ENCODE peak calls at places on chromosomes 7 and 10, in ten cellular contexts. One of them, this sample, is unnamed.

GRCh38 chr10:43737003-43737402 is 88.3 kb upstream of the ZNF32 start:
- DNase-seq in hepatocyte: no peak
- DNase-seq in suprapubic skin: no peak
- DNase-seq in tibial nerve: no peak
- DNase-seq in fibroblast of lung: no peak
- DNase-seq in lower lobe of right lung: no peak
- DNase-seq in endothelial cell of umbilical vein: no peak
- DNase-seq in iPS DF 6.9: no peak
- DNase-seq in tibial artery: no peak
- DNase-seq in neuronal stem cell: no peak
- DNase-seq in this sample: no peak

GRCh38 chr7:70016044-70016770 is 417.9 kb downstream of the AUTS2 start:
- DNase-seq in endothelial cell of umbilical vein: no peak
- DNase-seq in lower lobe of right lung: no peak
- DNase-seq in neuronal stem cell: no peak
- DNase-seq in tibial nerve: no peak
- DNase-seq in hepatocyte: peak
- DNase-seq in fibroblast of lung: peak
- DNase-seq in iPS DF 6.9: no peak
- DNase-seq in tibial artery: no peak
- DNase-seq in suprapubic skin: no peak
- DNase-seq in this sample: no peak

GRCh38 chr10:131630772-131631258 is 270.0 kb upstream of the PPP2R2D start:
- DNase-seq in suprapubic skin: no peak
- DNase-seq in hepatocyte: peak
- DNase-seq in iPS DF 6.9: no peak
- DNase-seq in tibial nerve: no peak
- DNase-seq in neuronal stem cell: no peak
- DNase-seq in fibroblast of lung: no peak
- DNase-seq in endothelial cell of umbilical vein: no peak
- DNase-seq in lower lobe of right lung: no peak
- DNase-seq in tibial artery: no peak
- DNase-seq in this sample: no peak

GRCh38 chr7:145978769-145979168 is 137.8 kb upstream of the CNTNAP2 start:
- DNase-seq in hepatocyte: peak
- DNase-seq in fibroblast of lung: no peak
- DNase-seq in tibial nerve: no peak
- DNase-seq in iPS DF 6.9: no peak
- DNase-seq in tibial artery: no peak
- DNase-seq in endothelial cell of umbilical vein: no peak
- DNase-seq in suprapubic skin: no peak
- DNase-seq in neuronal stem cell: no peak
- DNase-seq in lower lobe of right lung: no peak
- DNase-seq in this sample: no peak

GRCh38 chr7:87886875-87887274 is 10.6 kb downstream of the DBF4 start:
- DNase-seq in suprapubic skin: no peak
- DNase-seq in tibial artery: no peak
- DNase-seq in lower lobe of right lung: no peak
- DNase-seq in neuronal stem cell: no peak
- DNase-seq in tibial nerve: no peak
- DNase-seq in endothelial cell of umbilical vein: peak
- DNase-seq in fibroblast of lung: peak
- DNase-seq in hepatocyte: peak
- DNase-seq in iPS DF 6.9: no peak
- DNase-seq in this sample: peak

GRCh38 chr7:132030161-132030568 is 473.7 kb upstream of the PODXL start:
- DNase-seq in neuronal stem cell: no peak
- DNase-seq in tibial artery: no peak
- DNase-seq in iPS DF 6.9: no peak
- DNase-seq in suprapubic skin: no peak
- DNase-seq in fibroblast of lung: peak
- DNase-seq in hepatocyte: peak
- DNase-seq in tibial nerve: no peak
- DNase-seq in lower lobe of right lung: no peak
- DNase-seq in endothelial cell of umbilical vein: peak
- DNase-seq in this sample: no peak

GRCh38 chr10:110643670-110644597 is at the start of gene RBM20:
- DNase-seq in iPS DF 6.9: no peak
- DNase-seq in suprapubic skin: no peak
- DNase-seq in tibial artery: no peak
- DNase-seq in endothelial cell of umbilical vein: no peak
- DNase-seq in hepatocyte: peak
- DNase-seq in tibial nerve: no peak
- DNase-seq in lower lobe of right lung: no peak
- DNase-seq in neuronal stem cell: peak
- DNase-seq in fibroblast of lung: peak
- DNase-seq in this sample: no peak

GRCh38 chr7:127870231-127870907 is 160.9 kb downstream of the LRRC4 start:
- DNase-seq in hepatocyte: no peak
- DNase-seq in tibial artery: no peak
- DNase-seq in fibroblast of lung: no peak
- DNase-seq in tibial nerve: no peak
- DNase-seq in suprapubic skin: no peak
- DNase-seq in endothelial cell of umbilical vein: peak
- DNase-seq in iPS DF 6.9: no peak
- DNase-seq in lower lobe of right lung: no peak
- DNase-seq in neuronal stem cell: no peak
- DNase-seq in this sample: no peak

GRCh38 chr10:22475857-22476600 is 130.7 kb downstream of the SPAG6 start:
- DNase-seq in tibial nerve: no peak
- DNase-seq in tibial artery: no peak
- DNase-seq in lower lobe of right lung: no peak
- DNase-seq in neuronal stem cell: peak
- DNase-seq in fibroblast of lung: no peak
- DNase-seq in endothelial cell of umbilical vein: no peak
- DNase-seq in hepatocyte: peak
- DNase-seq in iPS DF 6.9: no peak
- DNase-seq in suprapubic skin: no peak
- DNase-seq in this sample: no peak

DNA sequence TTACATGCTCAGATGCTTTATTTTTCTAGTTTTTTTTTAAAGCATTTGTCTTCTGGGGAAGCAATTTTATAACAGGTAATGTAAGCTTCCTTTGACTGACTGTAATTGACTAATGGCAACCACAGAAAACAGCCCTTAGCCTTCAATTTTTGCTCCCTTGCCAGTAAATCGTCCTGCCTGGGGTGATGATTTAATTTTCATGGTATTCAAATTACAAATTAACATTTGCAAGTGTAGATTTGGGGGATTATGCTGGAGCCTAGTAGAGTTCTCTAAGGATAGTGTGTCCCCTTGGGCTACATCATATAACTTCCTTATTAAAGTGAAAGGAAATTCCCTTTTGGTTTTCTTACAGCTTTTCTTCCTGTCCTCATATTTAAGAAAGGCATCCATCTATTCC is 36.1 kb upstream of the HDAC9 start:
- DNase-seq in hepatocyte: no peak
- DNase-seq in iPS DF 6.9: no peak
- DNase-seq in fibroblast of lung: peak
- DNase-seq in neuronal stem cell: no peak
- DNase-seq in tibial artery: no peak
- DNase-seq in endothelial cell of umbilical vein: no peak
- DNase-seq in lower lobe of right lung: no peak
- DNase-seq in suprapubic skin: no peak
- DNase-seq in tibial nerve: no peak
- DNase-seq in this sample: no peak
- H3K27ac ChIP-seq in hepatocyte: no peak
- H3K27ac ChIP-seq in iPS DF 6.9: no peak
- H3K27ac ChIP-seq in fibroblast of lung: no peak
- H3K27ac ChIP-seq in neuronal stem cell: no peak
- H3K27ac ChIP-seq in tibial artery: no peak
- H3K27ac ChIP-seq in endothelial cell of umbilical vein: no peak
- H3K27ac ChIP-seq in lower lobe of right lung: no peak
- H3K27ac ChIP-seq in suprapubic skin: no peak
- H3K27ac ChIP-seq in tibial nerve: no peak
- H3K27ac ChIP-seq in this sample: no peak

GRCh38 chr10:46294641-46295230 is 7.9 kb downstream of the ANTXRL start:
- DNase-seq in suprapubic skin: peak
- DNase-seq in neuronal stem cell: no peak
- DNase-seq in tibial nerve: no peak
- DNase-seq in hepatocyte: no peak
- DNase-seq in iPS DF 6.9: no peak
- DNase-seq in tibial artery: peak
- DNase-seq in fibroblast of lung: no peak
- DNase-seq in lower lobe of right lung: no peak
- DNase-seq in endothelial cell of umbilical vein: no peak
- DNase-seq in this sample: no peak

GRCh38 chr10:46299267-46299530 is 12.4 kb downstream of the ANTXRL start:
- DNase-seq in lower lobe of right lung: no peak
- DNase-seq in tibial nerve: no peak
- DNase-seq in fibroblast of lung: no peak
- DNase-seq in neuronal stem cell: no peak
- DNase-seq in hepatocyte: no peak
- DNase-seq in endothelial cell of umbilical vein: no peak
- DNase-seq in tibial artery: no peak
- DNase-seq in iPS DF 6.9: no peak
- DNase-seq in suprapubic skin: no peak
- DNase-seq in this sample: no peak

GRCh38 chr10:46297406-46298204 is 10.8 kb downstream of the ANTXRL start:
- DNase-seq in lower lobe of right lung: no peak
- DNase-seq in suprapubic skin: no peak
- DNase-seq in tibial nerve: no peak
- DNase-seq in endothelial cell of umbilical vein: no peak
- DNase-seq in fibroblast of lung: no peak
- DNase-seq in iPS DF 6.9: no peak
- DNase-seq in hepatocyte: no peak
- DNase-seq in neuronal stem cell: no peak
- DNase-seq in tibial artery: no peak
- DNase-seq in this sample: no peak

GRCh38 chr10:46298346-46299266 is 11.8 kb downstream of the ANTXRL start:
- DNase-seq in tibial artery: no peak
- DNase-seq in suprapubic skin: no peak
- DNase-seq in tibial nerve: no peak
- DNase-seq in fibroblast of lung: no peak
- DNase-seq in lower lobe of right lung: no peak
- DNase-seq in iPS DF 6.9: no peak
- DNase-seq in neuronal stem cell: no peak
- DNase-seq in hepatocyte: no peak
- DNase-seq in endothelial cell of umbilical vein: no peak
- DNase-seq in this sample: no peak

DNA sequence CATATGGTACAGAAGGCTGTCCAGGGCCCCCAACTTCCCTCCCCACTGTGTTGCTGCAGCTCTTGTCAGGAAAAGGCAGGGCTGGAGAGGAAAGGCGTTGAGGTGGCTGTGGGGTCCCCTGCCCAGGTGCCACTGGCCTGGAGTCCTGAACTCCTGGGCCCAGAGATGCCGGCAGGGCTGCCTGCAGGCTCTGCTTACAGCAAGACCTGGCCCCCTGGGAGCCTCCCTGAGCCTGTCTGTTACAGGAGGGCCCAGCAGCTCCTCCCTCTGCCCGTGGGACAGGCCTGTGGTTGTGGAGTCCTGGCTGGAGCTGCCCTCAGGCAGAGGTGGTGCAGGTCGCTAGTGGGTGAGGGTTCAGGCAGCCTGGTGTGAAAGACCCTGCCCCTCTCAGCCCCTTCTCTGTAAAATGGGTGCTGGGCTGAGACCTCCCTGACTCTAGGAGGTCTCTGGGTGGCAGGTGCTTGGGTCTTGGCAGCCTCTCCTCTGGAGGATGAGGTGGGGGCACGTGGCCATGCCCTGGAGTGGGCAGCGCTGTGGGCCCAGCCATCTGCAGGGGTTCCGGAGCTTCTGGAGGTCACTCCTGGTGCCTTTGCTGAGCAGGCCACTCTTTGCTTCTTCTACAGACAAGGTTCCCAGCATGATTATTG is 10.0 kb downstream of the ANTXRL start:
- DNase-seq in tibial nerve: no peak
- DNase-seq in endothelial cell of umbilical vein: no peak
- DNase-seq in hepatocyte: no peak
- DNase-seq in suprapubic skin: peak
- DNase-seq in fibroblast of lung: no peak
- DNase-seq in tibial artery: no peak
- DNase-seq in iPS DF 6.9: no peak
- DNase-seq in lower lobe of right lung: no peak
- DNase-seq in neuronal stem cell: no peak
- DNase-seq in this sample: no peak
- H3K27ac ChIP-seq in tibial nerve: no peak
- H3K27ac ChIP-seq in endothelial cell of umbilical vein: no peak
- H3K27ac ChIP-seq in hepatocyte: no peak
- H3K27ac ChIP-seq in suprapubic skin: no peak
- H3K27ac ChIP-seq in fibroblast of lung: no peak
- H3K27ac ChIP-seq in tibial artery: no peak
- H3K27ac ChIP-seq in iPS DF 6.9: no peak
- H3K27ac ChIP-seq in lower lobe of right lung: no peak
- H3K27ac ChIP-seq in neuronal stem cell: no peak
- H3K27ac ChIP-seq in this sample: no peak

GRCh38 chr7:2104716-2105115 is 128.0 kb downstream of the MAD1L1 start:
- DNase-seq in iPS DF 6.9: no peak
- DNase-seq in tibial artery: no peak
- DNase-seq in fibroblast of lung: no peak
- DNase-seq in hepatocyte: no peak
- DNase-seq in suprapubic skin: no peak
- DNase-seq in endothelial cell of umbilical vein: no peak
- DNase-seq in tibial nerve: no peak
- DNase-seq in neuronal stem cell: no peak
- DNase-seq in lower lobe of right lung: no peak
- DNase-seq in this sample: no peak

GRCh38 chr7:2105280-2105679 is 127.5 kb downstream of the MAD1L1 start:
- DNase-seq in endothelial cell of umbilical vein: no peak
- DNase-seq in lower lobe of right lung: no peak
- DNase-seq in tibial nerve: no peak
- DNase-seq in hepatocyte: no peak
- DNase-seq in fibroblast of lung: no peak
- DNase-seq in neuronal stem cell: no peak
- DNase-seq in iPS DF 6.9: no peak
- DNase-seq in suprapubic skin: no peak
- DNase-seq in tibial artery: no peak
- DNase-seq in this sample: no peak

GRCh38 chr7:2103071-2103898 is 129.5 kb downstream of the MAD1L1 start:
- DNase-seq in tibial artery: no peak
- DNase-seq in lower lobe of right lung: no peak
- DNase-seq in iPS DF 6.9: no peak
- DNase-seq in endothelial cell of umbilical vein: no peak
- DNase-seq in tibial nerve: no peak
- DNase-seq in hepatocyte: no peak
- DNase-seq in neuronal stem cell: no peak
- DNase-seq in fibroblast of lung: no peak
- DNase-seq in suprapubic skin: no peak
- DNase-seq in this sample: no peak

GRCh38 chr7:2105917-2106316 is 126.8 kb downstream of the MAD1L1 start:
- DNase-seq in iPS DF 6.9: peak
- DNase-seq in lower lobe of right lung: no peak
- DNase-seq in tibial artery: no peak
- DNase-seq in hepatocyte: no peak
- DNase-seq in fibroblast of lung: no peak
- DNase-seq in neuronal stem cell: no peak
- DNase-seq in tibial nerve: no peak
- DNase-seq in endothelial cell of umbilical vein: no peak
- DNase-seq in suprapubic skin: no peak
- DNase-seq in this sample: no peak

GRCh38 chr7:2104107-2104710 is 128.5 kb downstream of the MAD1L1 start:
- DNase-seq in iPS DF 6.9: peak
- DNase-seq in fibroblast of lung: peak
- DNase-seq in tibial nerve: peak
- DNase-seq in neuronal stem cell: peak
- DNase-seq in hepatocyte: peak
- DNase-seq in tibial artery: peak
- DNase-seq in suprapubic skin: peak
- DNase-seq in endothelial cell of umbilical vein: peak
- DNase-seq in lower lobe of right lung: peak
- DNase-seq in this sample: peak
- H3K27ac ChIP-seq in iPS DF 6.9: no peak
- H3K27ac ChIP-seq in fibroblast of lung: peak
- H3K27ac ChIP-seq in tibial nerve: peak
- H3K27ac ChIP-seq in neuronal stem cell: no peak
- H3K27ac ChIP-seq in hepatocyte: peak
- H3K27ac ChIP-seq in tibial artery: no peak
- H3K27ac ChIP-seq in suprapubic skin: no peak
- H3K27ac ChIP-seq in endothelial cell of umbilical vein: no peak
- H3K27ac ChIP-seq in lower lobe of right lung: no peak
- H3K27ac ChIP-seq in this sample: peak

GRCh38 chr10:17756557-17757208 is 4.7 kb downstream of the TMEM236 start:
- DNase-seq in tibial nerve: no peak
- DNase-seq in lower lobe of right lung: no peak
- DNase-seq in iPS DF 6.9: no peak
- DNase-seq in endothelial cell of umbilical vein: no peak
- DNase-seq in tibial artery: no peak
- DNase-seq in neuronal stem cell: no peak
- DNase-seq in fibroblast of lung: no peak
- DNase-seq in hepatocyte: peak
- DNase-seq in suprapubic skin: no peak
- DNase-seq in this sample: no peak
- H3K27ac ChIP-seq in tibial nerve: no peak
- H3K27ac ChIP-seq in lower lobe of right lung: peak
- H3K27ac ChIP-seq in iPS DF 6.9: no peak
- H3K27ac ChIP-seq in endothelial cell of umbilical vein: no peak
- H3K27ac ChIP-seq in tibial artery: no peak
- H3K27ac ChIP-seq in neuronal stem cell: no peak
- H3K27ac ChIP-seq in fibroblast of lung: no peak
- H3K27ac ChIP-seq in hepatocyte: peak
- H3K27ac ChIP-seq in suprapubic skin: no peak
- H3K27ac ChIP-seq in this sample: no peak